ENCODE peak calls at places on chromosomes 2 and 18, in six cellular contexts. G, N, B, Q, D and K are unnamed samples.

GRCh38 chr2:79876430-79876829 is 363.6 kb downstream of the CTNNA2 start:
- DNase-seq in Q (no peak), N (no peak), G (peak; percentile 59), B (peak; percentile 10), D (no peak), K (no peak)

GRCh38 chr2:3169106-3169870 is 208.3 kb downstream of the EIPR1 start:
- DNase-seq in D (peak; percentile 41), N (no peak), Q (peak; percentile 57), B (peak; percentile 59), G (no peak), K (no peak)

GRCh38 chr2:111643761-111644160 is 240.2 kb downstream of the ANAPC1 start:
- DNase-seq in D (no peak), B (no peak), G (no peak), N (no peak), Q (no peak), K (no peak)

GRCh38 chr2:241953324-241953851 is 83.9 kb downstream of the RTP5 start:
- DNase-seq in G (no peak), N (no peak), D (no peak), B (no peak), Q (no peak), K (no peak)

GRCh38 chr2:54088191-54088634 is 27.2 kb upstream of the ACYP2 start:
- DNase-seq in B (no peak), N (no peak), D (no peak), Q (peak; percentile 22), G (peak; percentile 67), K (no peak)

GRCh38 chr2:172308253-172308935 is 119.0 kb upstream of the ITGA6 start:
- DNase-seq in Q (no peak), B (no peak), N (no peak), G (no peak), D (no peak), K (no peak)

GRCh38 chr2:84942964-84943421 is 28.0 kb upstream of the KCMF1 start:
- DNase-seq in G (no peak), D (no peak), B (peak; percentile 23), Q (no peak), N (no peak), K (no peak)

GRCh38 chr2:95390272-95390880 is 12.1 kb upstream of the FAHD2A start:
- DNase-seq in B (no peak), G (peak; percentile 29), D (no peak), Q (no peak), N (no peak), K (peak; percentile 60)

GRCh38 chr2:95342556-95343320 is 45.6 kb downstream of the KCNIP3 start:
- DNase-seq in G (peak; percentile 40), Q (no peak), B (no peak), N (no peak), D (peak; percentile 55), K (no peak)

GRCh38 chr2:228798931-228799588 is 472.0 kb downstream of the PID1 start:
- DNase-seq in D (no peak), G (no peak), N (no peak), Q (no peak), B (no peak), K (no peak)

GRCh38 chr2:70371753-70372152 is 69.9 kb upstream of the FAM136A start:
- DNase-seq in N (no peak), G (no peak), B (peak; percentile 78), Q (peak; percentile 64), D (no peak), K (no peak)

GRCh38 chr2:100877555-100877954 is 57.6 kb downstream of the NPAS2 start:
- DNase-seq in G (peak; percentile 26), Q (peak; percentile 47), D (no peak), B (no peak), N (no peak), K (no peak)

GRCh38 chr2:212548459-212548815 is 9.8 kb upstream of the ERBB4 start:
- DNase-seq in B (peak; percentile 68), D (no peak), Q (peak; percentile 29), G (no peak), N (no peak), K (no peak)

GRCh38 chr2:54941248-54941984 is 108.8 kb downstream of the RTN4 start:
- DNase-seq in G (no peak), N (no peak), B (no peak), D (no peak), Q (no peak), K (no peak)

GRCh38 chr2:224145751-224146355 is 106.8 kb upstream of the SERPINE2 start:
- DNase-seq in G (no peak), D (no peak), N (no peak), B (peak; percentile 79), Q (peak; percentile 85), K (no peak)

GRCh38 chr2:171018522-171018921 is 89.5 kb downstream of the GORASP2 start:
- DNase-seq in D (no peak), G (no peak), N (no peak), B (no peak), Q (no peak), K (no peak)

GRCh38 chr2:26576565-26577441 is 64.4 kb downstream of the CIB4 start:
- DNase-seq in D (peak; percentile 62), B (peak; percentile 29), Q (no peak), G (peak; percentile 41), N (no peak), K (no peak)

GRCh38 chr2:219887870-219888269 is 260.4 kb downstream of the SLC4A3 start:
- DNase-seq in D (no peak), B (peak; percentile 72), Q (peak; percentile 10), N (no peak), G (no peak), K (no peak)

GRCh38 chr2:96747061-96747460 is 7.2 kb upstream of the LMAN2L start:
- DNase-seq in B (no peak), Q (no peak), G (no peak), N (no peak), D (no peak), K (no peak)

GRCh38 chr2:236546561-236546961 is 23.1 kb upstream of the ACKR3 start:
- DNase-seq in N (no peak), D (no peak), Q (no peak), G (peak; percentile 21), B (no peak), K (no peak)

GRCh38 chr18:25815659-25816058 is 274.8 kb downstream of the SS18 start:
- DNase-seq in G (no peak), N (no peak), Q (no peak), B (no peak), D (no peak), K (no peak)

GRCh38 chr2:233542507-233542906 is 24.1 kb downstream of the USP40 start:
- DNase-seq in D (no peak), Q (peak; percentile 57), N (no peak), B (no peak), G (no peak), K (no peak)

GRCh38 chr2:47530105-47530504 is 127.1 kb downstream of the MSH2 start:
- DNase-seq in N (no peak), Q (no peak), G (no peak), B (no peak), D (no peak), K (no peak)

GRCh38 chr2:30736461-30737325 is 70.6 kb downstream of the CAPN13 start:
- DNase-seq in B (no peak), D (peak; percentile 44), N (no peak), G (peak; percentile 32), Q (no peak), K (no peak)

GRCh38 chr2:110146945-110147332 is 31.3 kb upstream of the MALL start:
- DNase-seq in D (no peak), N (no peak), Q (no peak), G (no peak), B (no peak), K (no peak)

GRCh38 chr2:215565897-215566296 is 130.0 kb upstream of the FN1 start:
- DNase-seq in B (no peak), Q (peak; percentile 10), N (no peak), G (no peak), D (no peak), K (no peak)

DNA sequence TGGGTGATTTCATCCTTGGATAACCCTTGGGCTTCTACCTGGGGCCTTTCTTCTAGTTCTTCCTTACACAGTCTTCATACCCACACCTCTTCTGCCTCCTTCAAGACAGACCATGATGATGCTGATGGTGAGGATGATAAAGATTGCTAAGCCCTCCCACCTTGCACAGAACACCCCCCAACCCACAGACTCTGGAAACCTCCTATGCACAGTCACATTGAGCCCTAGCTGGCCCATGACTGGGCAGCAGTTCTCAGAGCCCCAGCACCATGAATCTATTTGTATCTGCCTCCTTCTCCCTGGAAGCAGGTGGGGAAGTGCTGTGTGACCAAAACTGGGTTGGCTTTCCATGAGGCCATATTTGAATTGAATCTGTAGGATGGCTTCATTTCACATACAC is 99.8 kb downstream of the EN1 start:
- DNase-seq in Q (no peak), N (no peak), D (no peak), B (no peak), G (no peak), K (no peak)
- H3K9me3 ChIP-seq in Q (peaks cover 8% of the 10 kb centered on the region), N (no peaks in the 10 kb centered on the region), D (peaks cover 6% of the 10 kb centered on the region), B (peaks cover 18% of the 10 kb centered on the region), G (peaks cover 33% of the 10 kb centered on the region), K (peaks cover 9% of the 10 kb centered on the region)

GRCh38 chr2:144515694-144516416 is 4.1 kb downstream of the ZEB2 start:
- DNase-seq in B (no peak), D (peak; percentile 77), G (peak; percentile 73), Q (peak; percentile 73), N (peak; percentile 54), K (peak; percentile 43)
- H3K4me1 ChIP-seq in B (peaks cover 14% of the 10 kb centered on the region), D (peaks cover 17% of the 10 kb centered on the region), G (no peaks in the 10 kb centered on the region), Q (peaks cover 54% of the 10 kb centered on the region), N (peaks cover 8% of the 10 kb centered on the region), K (no peaks in the 10 kb centered on the region)

GRCh38 chr2:121152861-121153260 is 132.1 kb downstream of the TFCP2L1 start:
- DNase-seq in Q (no peak), B (no peak), D (no peak), N (no peak), G (no peak), K (no peak)
- H3K9me3 ChIP-seq in Q (peaks cover 4% of the 10 kb centered on the region), B (peaks cover 4% of the 10 kb centered on the region), D (peaks cover 11% of the 10 kb centered on the region), N (no peaks in the 10 kb centered on the region), G (peaks cover 4% of the 10 kb centered on the region), K (peaks cover 9% of the 10 kb centered on the region)

GRCh38 chr2:61712060-61712459 is 141.8 kb downstream of the FAM161A start:
- DNase-seq in G (no peak), B (no peak), N (no peak), Q (no peak), D (no peak), K (no peak)
- H3K4me1 ChIP-seq in G (no peaks in the 10 kb centered on the region), B (peaks cover 5% of the 10 kb centered on the region), N (peaks cover 11% of the 10 kb centered on the region), Q (no peaks in the 10 kb centered on the region), D (no peaks in the 10 kb centered on the region), K (no peaks in the 10 kb centered on the region)

GRCh38 chr2:150167711-150168110 is 319.8 kb downstream of the RND3 start:
- DNase-seq in D (no peak), N (no peak), G (no peak), Q (peak; percentile 79), B (peak; percentile 95), K (no peak)
- H3K9me3 ChIP-seq in D (no peaks in the 10 kb centered on the region), N (no peaks in the 10 kb centered on the region), G (no peaks in the 10 kb centered on the region), Q (no peaks in the 10 kb centered on the region), B (no peaks in the 10 kb centered on the region), K (peaks cover 5% of the 10 kb centered on the region)